ENCODE peak calls at places on chromosomes 3 and 15, in four cellular contexts. Z, C, U and G are unnamed samples.

GRCh38 chr15:75230524-75231371 is 27.4 kb upstream of the GOLGA6C start:
- DNase-seq in U (no peak), C (no peak), Z (no peak), G (no peak)

GRCh38 chr15:23416349-23417276 is 30.4 kb downstream of the GOLGA6L2 start:
- DNase-seq in C (no peak), Z (no peak), U (no peak), G (no peak)

GRCh38 chr3:138381950-138382715 is 33.8 kb downstream of the MRAS start:
- DNase-seq in Z (peak; percentile 21), C (no peak), U (no peak), G (no peak)

GRCh38 chr15:80426316-80426715 is 22.1 kb downstream of the ARNT2 start:
- DNase-seq in Z (no peak), U (no peak), C (no peak), G (no peak)

GRCh38 chr3:30342319-30343060 is 263.9 kb upstream of the TGFBR2 start:
- DNase-seq in C (peak; percentile 94), Z (peak; percentile 71), U (no peak), G (no peak)

GRCh38 chr15:58608129-58608590 is 141.3 kb downstream of the ADAM10 start:
- DNase-seq in C (no peak), Z (peak; percentile 57), U (no peak), G (no peak)

GRCh38 chr15:81336568-81336967 is 12.6 kb upstream of the STARD5 start:
- DNase-seq in C (peak; percentile 23), Z (no peak), U (no peak), G (no peak)

GRCh38 chr15:41566121-41566885 is 7.3 kb downstream of the TYRO3 start:
- DNase-seq in U (no peak), Z (no peak), C (no peak), G (no peak)

GRCh38 chr3:94587291-94587690 is 524.4 kb downstream of the NSUN3 start:
- DNase-seq in Z (no peak), U (no peak), C (no peak), G (no peak)

DNA sequence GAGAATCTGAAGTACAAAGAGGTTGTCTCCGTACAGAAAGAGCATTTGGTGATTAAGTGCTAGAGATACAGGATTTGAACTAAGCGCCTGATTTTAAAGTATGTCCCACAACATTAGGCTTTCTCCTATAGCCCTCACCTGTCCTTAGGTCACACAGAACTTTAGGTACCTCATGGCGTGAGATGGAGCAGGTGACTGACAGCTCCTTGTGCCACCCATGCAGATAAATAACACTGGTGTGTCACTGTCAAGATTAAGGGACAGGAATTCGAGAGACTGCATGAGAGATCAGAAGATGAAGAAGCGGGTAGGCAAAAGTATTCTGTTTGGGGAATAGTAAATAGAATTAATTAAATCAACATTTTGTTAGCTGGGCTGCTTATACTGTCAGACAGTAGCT is 1.1 kb downstream of the BLM start:
- DNase-seq in U (no peak), C (no peak), Z (no peak), G (no peak)
- H3K4me3 ChIP-seq in U (peak overlapping the region; percentile 93), C (no peak overlapping the region), Z (no peak overlapping the region), G (peak overlapping the region; percentile 91)

DNA sequence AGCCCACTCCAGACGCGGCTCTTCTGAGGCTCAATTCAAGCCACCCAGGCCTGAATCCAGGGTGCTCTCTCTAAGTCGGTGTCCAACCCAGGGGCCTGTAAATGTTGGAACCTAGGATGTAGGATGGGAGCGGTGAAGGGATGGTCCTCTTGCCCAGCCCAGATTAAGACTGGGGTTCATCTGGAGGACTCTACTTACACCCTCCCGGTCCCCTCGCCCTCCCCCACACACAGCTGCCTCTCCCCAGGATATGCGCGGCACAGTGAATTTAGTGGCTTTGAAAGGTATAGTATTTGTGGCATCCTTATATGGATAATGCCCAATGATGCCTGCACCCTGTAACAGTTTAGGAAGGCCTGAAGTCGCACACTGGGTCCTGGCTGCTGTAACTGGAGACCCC is 855 bp upstream of the FBN1 start:
- DNase-seq in C (no peak), Z (no peak), U (no peak), G (no peak)
- TF ChIP-seq CTCF in C (no peak), Z (no peak), U (no peak), G (no peak)

DNA sequence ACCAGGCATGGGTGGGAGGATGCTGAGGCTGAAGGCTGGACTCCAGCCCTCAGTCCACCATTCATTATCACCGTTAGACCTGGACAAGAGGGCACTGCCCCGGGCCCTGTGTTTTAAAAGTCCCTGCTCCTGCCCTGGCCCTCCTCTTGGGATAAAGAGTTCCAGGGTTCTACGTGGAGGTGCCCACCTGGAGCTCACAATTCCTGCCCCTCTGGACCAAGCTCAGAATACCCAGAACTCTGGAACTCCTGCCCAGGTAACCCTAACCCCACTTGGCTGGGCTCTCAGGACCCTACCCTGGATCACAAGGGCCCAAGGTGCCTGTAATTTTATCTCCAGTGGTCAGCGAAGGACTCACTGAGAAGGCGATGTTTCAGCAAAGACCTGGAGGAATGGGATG is 1.2 kb downstream of the CALML4 start:
- DNase-seq in U (no peak), C (no peak), Z (no peak), G (no peak)
- H3K4me3 ChIP-seq in U (no peak overlapping the region), C (no peak overlapping the region), Z (no peak overlapping the region), G (no peak overlapping the region)

GRCh38 chr3:41716391-41716910 is 245.5 kb downstream of the ULK4 start:
- DNase-seq in U (no peak), C (peak; percentile 55), Z (no peak), G (no peak)
- TF ChIP-seq CTCF in U (no peak), C (no peak), Z (peak; percentile 58), G (no peak)

GRCh38 chr15:72197045-72197459 is 535 bp downstream of the GRAMD2A start:
- DNase-seq in C (no peak), U (peak; percentile 37), Z (no peak), G (no peak)

GRCh38 chr15:72199721-72200212 is 2.2 kb upstream of the GRAMD2A start:
- DNase-seq in C (peak; percentile 73), Z (peak; percentile 27), U (peak; percentile 38), G (peak; percentile 41)

GRCh38 chr15:72198410-72199270 is 1.1 kb upstream of the GRAMD2A start:
- DNase-seq in Z (no peak), C (no peak), U (no peak), G (no peak)

GRCh38 chr15:72196409-72197044 is 1.1 kb downstream of the GRAMD2A start:
- DNase-seq in U (peak; percentile 30), Z (no peak), C (no peak), G (no peak)

DNA sequence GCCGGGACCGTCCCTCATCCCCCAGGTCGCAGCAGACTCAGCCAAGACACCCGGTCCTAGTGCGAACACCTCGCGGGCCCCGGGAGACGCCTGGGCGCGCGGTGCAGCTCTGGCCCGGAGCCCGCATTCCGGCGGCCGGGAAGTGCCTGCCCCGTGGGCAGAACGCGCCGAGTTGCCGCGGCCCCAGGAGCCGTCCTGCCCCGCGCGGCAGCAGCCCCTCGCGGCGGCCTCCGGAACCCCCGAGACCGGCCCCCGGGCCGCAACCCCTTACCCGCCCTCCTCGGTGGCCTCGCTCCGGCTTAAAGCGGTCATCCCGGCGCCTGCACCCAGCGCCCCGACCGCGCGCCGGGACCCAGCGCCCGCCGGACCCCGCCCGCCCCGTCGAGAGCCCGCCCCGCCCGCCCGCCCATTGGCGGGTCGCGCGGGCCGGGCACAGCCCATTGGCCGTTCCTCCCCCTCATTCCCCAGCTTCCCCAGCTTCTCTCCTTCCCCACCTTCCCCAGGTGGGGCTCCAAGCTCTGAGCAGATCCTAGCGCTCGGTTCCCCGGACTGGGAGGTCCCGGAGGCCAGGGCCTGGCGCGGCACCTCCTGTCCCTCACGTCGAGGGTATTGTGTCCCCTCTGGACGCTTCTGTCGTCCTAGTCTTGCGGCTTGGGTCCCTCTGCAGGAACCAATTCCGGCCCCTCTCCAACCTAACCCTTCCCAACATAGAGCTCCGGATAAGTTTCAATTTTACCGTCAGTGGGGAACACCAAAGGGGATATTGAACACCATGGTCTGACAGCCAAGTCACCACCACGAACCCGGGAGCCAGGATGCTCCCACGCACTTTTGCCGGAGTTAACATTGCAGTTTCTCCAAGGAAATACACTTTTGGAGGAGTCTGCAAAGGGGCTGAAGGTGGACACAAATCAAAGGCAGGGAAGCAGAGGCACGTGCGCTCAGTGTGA is at the start of gene GRAMD2A:
- DNase-seq in C (no peak), Z (no peak), U (peak; percentile 45), G (no peak)
- H3K4me3 ChIP-seq in C (peak within 1 kb of the TSS; percentile 11), Z (peak within 1 kb of the TSS; percentile 1), U (no peak within 1 kb of the TSS), G (peak within 1 kb of the TSS; percentile 9)

GRCh38 chr15:53978248-53978906 is at the start of gene UNC13C:
- DNase-seq in C (no peak), U (peak; percentile 6), Z (no peak), G (no peak)
- TF ChIP-seq CTCF in C (no peak), U (no peak), Z (no peak), G (no peak)